ENCODE peak calls at places on chromosome 12, in four cellular contexts. One of them, this sample, is unnamed.

GRCh38 chr12:15209782-15210181 is 11.4 kb downstream of the RERG start:
- DNase-seq in iris pigment epithelial cell: peak
- DNase-seq in AG09319: no peak
- DNase-seq in nucleus accumbens: no peak
- DNase-seq in this sample: no peak

GRCh38 chr12:107493646-107494045 is 192.0 kb upstream of the PWP1 start:
- DNase-seq in iris pigment epithelial cell: no peak
- DNase-seq in AG09319: no peak
- DNase-seq in nucleus accumbens: no peak
- DNase-seq in this sample: no peak

GRCh38 chr12:55930771-55931316 is at the start of gene DGKA:
- DNase-seq in iris pigment epithelial cell: peak
- DNase-seq in nucleus accumbens: peak
- DNase-seq in AG09319: no peak
- DNase-seq in this sample: peak

GRCh38 chr12:12899530-12900380 is 8.4 kb downstream of the GPRC5A start:
- DNase-seq in nucleus accumbens: peak
- DNase-seq in AG09319: peak
- DNase-seq in iris pigment epithelial cell: peak
- DNase-seq in this sample: peak

GRCh38 chr12:121955258-121956040 is 37.1 kb downstream of the CFAP251 start:
- DNase-seq in AG09319: no peak
- DNase-seq in iris pigment epithelial cell: peak
- DNase-seq in nucleus accumbens: no peak
- DNase-seq in this sample: no peak

GRCh38 chr12:57094194-57095160 is 5.6 kb downstream of the NAB2 start:
- DNase-seq in AG09319: no peak
- DNase-seq in iris pigment epithelial cell: no peak
- DNase-seq in nucleus accumbens: no peak
- DNase-seq in this sample: no peak

GRCh38 chr12:130163461-130164215 is 1.4 kb downstream of the FZD10 start:
- DNase-seq in AG09319: no peak
- DNase-seq in iris pigment epithelial cell: no peak
- DNase-seq in nucleus accumbens: no peak
- DNase-seq in this sample: no peak

GRCh38 chr12:124927325-124928094 is 13.1 kb upstream of the UBC start:
- DNase-seq in nucleus accumbens: no peak
- DNase-seq in AG09319: no peak
- DNase-seq in iris pigment epithelial cell: peak
- DNase-seq in this sample: peak

GRCh38 chr12:109961612-109962011 is 34.6 kb downstream of the GIT2 start:
- DNase-seq in iris pigment epithelial cell: no peak
- DNase-seq in AG09319: no peak
- DNase-seq in nucleus accumbens: no peak
- DNase-seq in this sample: no peak

GRCh38 chr12:31405021-31405420 is 79.1 kb upstream of the SINHCAF start:
- DNase-seq in AG09319: no peak
- DNase-seq in iris pigment epithelial cell: no peak
- DNase-seq in nucleus accumbens: no peak
- DNase-seq in this sample: no peak

GRCh38 chr12:132327351-132328171 is 1.8 kb downstream of the GALNT9 start:
- DNase-seq in AG09319: peak
- DNase-seq in nucleus accumbens: peak
- DNase-seq in iris pigment epithelial cell: peak
- DNase-seq in this sample: peak

GRCh38 chr12:5882511-5883185 is 62.4 kb downstream of the ANO2 start:
- DNase-seq in iris pigment epithelial cell: no peak
- DNase-seq in AG09319: no peak
- DNase-seq in nucleus accumbens: no peak
- DNase-seq in this sample: no peak

This sample was measured in uterus.